ENCODE peak calls at places on chromosomes 16 and 17, in eight cellular contexts. R is esophagus squamous epithelium; G is mesendoderm; L is body of pancreas; K is tibial artery; Z is thoracic aorta; O is CD4-positive, CD25-positive, alpha-beta regulatory T cell; U is endothelial cell of umbilical vein. H is an unnamed sample.

GRCh38 chr16:2195316-2196161 is 866 bp downstream of the CASKIN1 start:
- DNase-seq in R (no peak), G (no peak), L (no peak), K (no peak), Z (no peak), O (no peak), U (no peak), H (no peak)

GRCh38 chr16:49687603-49688002 is 168.3 kb downstream of the ZNF423 start:
- DNase-seq in R (no peak), G (no peak), L (no peak), K (no peak), Z (no peak), O (no peak), U (no peak), H (no peak)

GRCh38 chr17:67085406-67085805 is 41.1 kb downstream of the CACNG1 start:
- DNase-seq in R (no peak), G (no peak), L (no peak), K (no peak), Z (no peak), O (no peak), U (no peak), H (no peak)

GRCh38 chr17:14206891-14207290 is 29.8 kb downstream of the CDRT15 start:
- DNase-seq in R (no peak), G (no peak), L (no peak), K (no peak), Z (no peak), O (no peak), U (no peak), H (no peak)

GRCh38 chr17:62995377-62995885 is 29.4 kb downstream of the TANC2 start:
- DNase-seq in R (no peak), G (peak; percentile 56), L (no peak), K (no peak), Z (no peak), O (peak; percentile 49), U (peak; percentile 45), H (peak; percentile 43)

GRCh38 chr16:23581746-23582145 is 14.4 kb downstream of the NDUFAB1 start:
- DNase-seq in R (no peak), G (no peak), L (no peak), K (no peak), Z (no peak), O (no peak), U (no peak), H (no peak)

GRCh38 chr16:1964046-1964505 is 550 bp downstream of the RPS2 start:
- DNase-seq in R (no peak), G (peak; percentile 34), L (peak; percentile 50), K (no peak), Z (no peak), O (peak; percentile 49), U (peak; percentile 39), H (no peak)

GRCh38 chr17:79459003-79459655 is 151.7 kb downstream of the RBFOX3 start:
- DNase-seq in R (no peak), G (peak; percentile 22), L (no peak), K (no peak), Z (no peak), O (no peak), U (no peak), H (no peak)

GRCh38 chr16:28543072-28543471 is 4.3 kb upstream of the NUPR1 start:
- DNase-seq in R (no peak), G (no peak), L (no peak), K (peak; percentile 44), Z (no peak), O (no peak), U (no peak), H (no peak)

GRCh38 chr16:9050102-9050830 is 41.2 kb upstream of the HAPSTR1 start:
- DNase-seq in R (no peak), G (peak; percentile 88), L (no peak), K (no peak), Z (no peak), O (peak; percentile 38), U (no peak), H (no peak)

GRCh38 chr17:54983260-54983659 is 14.7 kb downstream of the STXBP4 start:
- DNase-seq in R (no peak), G (no peak), L (no peak), K (no peak), Z (no peak), O (no peak), U (no peak), H (no peak)

GRCh38 chr16:22284637-22285515 is 12.3 kb upstream of the POLR3E start:
- DNase-seq in R (no peak), G (peak; percentile 47), L (no peak), K (no peak), Z (no peak), O (no peak), U (no peak), H (peak; percentile 14)

GRCh38 chr17:9079461-9080103 is 58.3 kb downstream of the NTN1 start:
- DNase-seq in R (no peak), G (no peak), L (no peak), K (no peak), Z (no peak), O (peak; percentile 30), U (no peak), H (no peak)

GRCh38 chr17:58306131-58306951 is 22.3 kb downstream of the TSPOAP1 start:
- DNase-seq in R (no peak), G (no peak), L (no peak), K (peak; percentile 9), Z (no peak), O (no peak), U (no peak), H (no peak)

GRCh38 chr17:50345443-50346312 is at the start of gene XYLT2:
- DNase-seq in R (no peak), G (peak; percentile 90), L (peak; percentile 88), K (peak; percentile 80), Z (peak; percentile 38), O (peak; percentile 92), U (peak; percentile 72), H (peak; percentile 72)

GRCh38 chr17:50346313-50347086 is 574 bp downstream of the XYLT2 start:
- DNase-seq in R (no peak), G (peak; percentile 55), L (peak; percentile 50), K (no peak), Z (no peak), O (peak; percentile 73), U (peak; percentile 29), H (no peak)

GRCh38 chr17:50347894-50348291 is 2.0 kb downstream of the XYLT2 start:
- DNase-seq in R (no peak), G (peak; percentile 43), L (no peak), K (no peak), Z (no peak), O (no peak), U (no peak), H (no peak)

GRCh38 chr17:50347087-50347893 is 1.4 kb downstream of the XYLT2 start:
- DNase-seq in R (no peak), G (peak; percentile 50), L (no peak), K (no peak), Z (no peak), O (no peak), U (no peak), H (no peak)

DNA sequence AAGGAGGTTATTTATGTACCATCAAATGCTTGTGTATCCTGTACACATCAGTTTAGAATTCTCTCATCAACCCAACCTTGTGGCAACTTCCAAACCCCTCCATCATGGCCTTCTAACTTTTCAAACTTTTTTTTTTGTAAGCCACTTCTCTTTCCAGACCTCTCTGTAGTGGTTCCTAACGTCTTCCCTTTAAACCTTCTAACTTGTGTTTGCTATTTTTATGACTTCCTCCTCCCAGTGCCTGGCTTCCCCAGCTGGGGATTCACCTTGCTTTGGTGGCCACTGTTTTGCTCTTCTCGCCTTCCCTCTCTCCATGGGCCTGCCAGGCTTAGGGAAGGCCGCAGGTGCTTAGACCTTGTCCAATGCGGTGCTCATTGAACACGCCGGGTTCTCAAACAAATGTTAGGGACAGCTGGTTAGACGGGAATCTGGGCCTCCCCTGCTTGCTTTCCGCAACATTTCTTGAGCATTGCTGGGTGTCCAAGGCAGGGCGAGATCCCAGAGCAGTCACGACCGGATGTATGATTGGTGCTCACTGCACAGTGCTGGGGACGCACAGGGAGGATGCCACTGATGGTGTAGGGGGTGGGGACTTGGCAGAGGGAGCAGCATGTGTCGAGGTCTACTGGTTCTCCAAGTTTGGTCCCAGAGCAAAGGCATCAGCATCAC is 1.1 kb upstream of the XYLT2 start:
- DNase-seq in R (no peak), G (no peak), L (no peak), K (no peak), Z (no peak), O (no peak), U (no peak), H (no peak)
- H3K4me3 ChIP-seq in R (no peak overlapping the region), G (no peak overlapping the region), L (no peak overlapping the region), K (no peak overlapping the region), Z (no peak overlapping the region), O (peak overlapping the region; percentile 59), U (no peak overlapping the region), H (no peak overlapping the region)

GRCh38 chr16:88738167-88739084 is 32.1 kb downstream of the CTU2 start:
- DNase-seq in R (no peak), G (no peak), L (no peak), K (no peak), Z (no peak), O (no peak), U (no peak), H (no peak)
- H3K27ac ChIP-seq in R (peak overlapping the region; percentile 54), G (no peak overlapping the region), L (no peak overlapping the region), K (no peak overlapping the region), Z (no peak overlapping the region), O (no peak overlapping the region), U (no peak overlapping the region), H (no peak overlapping the region)

DNA sequence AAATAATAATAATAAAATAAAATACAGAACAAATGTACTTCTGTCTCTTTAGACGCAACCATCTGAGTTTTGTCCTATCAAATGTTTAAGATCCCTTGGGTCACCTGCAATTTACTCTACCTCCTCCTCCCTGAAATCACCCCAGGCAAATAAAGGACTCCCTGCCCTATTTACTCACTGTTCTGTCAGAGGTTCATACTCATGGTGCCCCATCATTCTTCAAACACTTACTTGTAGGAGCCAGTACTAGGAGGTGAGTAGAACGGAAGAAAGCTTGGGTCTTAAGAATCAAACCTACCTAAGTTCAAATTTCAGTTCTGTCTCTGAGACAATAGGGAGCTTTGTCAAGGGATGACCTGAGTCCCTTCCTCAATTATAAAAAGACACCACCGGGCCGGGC is 3.8 kb downstream of the TBC1D10B start:
- DNase-seq in R (no peak), G (no peak), L (no peak), K (no peak), Z (no peak), O (no peak), U (no peak), H (no peak)
- H3K4me3 ChIP-seq in R (no peak overlapping the region), G (no peak overlapping the region), L (no peak overlapping the region), K (peak overlapping the region; percentile 76), Z (no peak overlapping the region), O (no peak overlapping the region), U (no peak overlapping the region), H (no peak overlapping the region)

GRCh38 chr17:38538906-38539305 is 66.8 kb downstream of the SRCIN1 start:
- DNase-seq in R (no peak), G (no peak), L (no peak), K (no peak), Z (no peak), O (no peak), U (no peak), H (no peak)

GRCh38 chr17:38541281-38541680 is 64.5 kb downstream of the SRCIN1 start:
- DNase-seq in R (no peak), G (no peak), L (no peak), K (no peak), Z (no peak), O (no peak), U (no peak), H (no peak)

GRCh38 chr17:38540514-38540913 is 65.2 kb downstream of the SRCIN1 start:
- DNase-seq in R (no peak), G (no peak), L (no peak), K (no peak), Z (no peak), O (no peak), U (no peak), H (no peak)

GRCh38 chr17:38536661-38537060 is 69.1 kb downstream of the SRCIN1 start:
- DNase-seq in R (no peak), G (peak; percentile 18), L (no peak), K (no peak), Z (no peak), O (no peak), U (no peak), H (no peak)

GRCh38 chr17:38539386-38539785 is 66.4 kb downstream of the SRCIN1 start:
- DNase-seq in R (no peak), G (no peak), L (no peak), K (no peak), Z (no peak), O (no peak), U (no peak), H (no peak)
- H3K27ac ChIP-seq in R (no peak overlapping the region), G (no peak overlapping the region), L (peak overlapping the region; percentile 25), K (no peak overlapping the region), Z (no peak overlapping the region), O (no peak overlapping the region), U (no peak overlapping the region), H (no peak overlapping the region)

H was measured in brain microvascular endothelial cell.